ENCODE peak calls at places on chromosome 14, in four cellular contexts. K is left ventricle myocardium superior, W is heart left ventricle, X is anterior cingulate cortex. Z is an unnamed sample.

GRCh38 chr14:74860899-74861733 is 14.8 kb downstream of the PROX2 start:
- DNase-seq in K (peak; percentile 95), W (peak; percentile 93), X (peak; percentile 65), Z (peak; percentile 83)

GRCh38 chr14:61585598-61586538 is 109.4 kb upstream of the HIF1A start:
- DNase-seq in K (peak; percentile 83), W (peak; percentile 84), X (no peak), Z (peak; percentile 79)

GRCh38 chr14:38003746-38004609 is 203.7 kb upstream of the SSTR1 start:
- DNase-seq in K (no peak), W (no peak), X (no peak), Z (no peak)

GRCh38 chr14:102205560-102205959 is 65.9 kb downstream of the WDR20 start:
- DNase-seq in K (no peak), W (no peak), X (no peak), Z (no peak)

GRCh38 chr14:22551597-22551982 is 37.4 kb downstream of the DAD1 start:
- DNase-seq in K (no peak), W (no peak), X (peak; percentile 20), Z (no peak)

GRCh38 chr14:87899228-87899627 is 93.8 kb downstream of the GALC start:
- DNase-seq in K (no peak), W (no peak), X (no peak), Z (no peak)

GRCh38 chr14:50739186-50739585 is 71.1 kb upstream of the SAV1 start:
- DNase-seq in K (no peak), W (no peak), X (no peak), Z (no peak)

GRCh38 chr14:68367444-68368014 is 425.3 kb downstream of the ZFP36L1 start:
- DNase-seq in K (no peak), W (no peak), X (no peak), Z (peak; percentile 27)

GRCh38 chr14:53927171-53927570 is 29.5 kb downstream of the BMP4 start:
- DNase-seq in K (no peak), W (no peak), X (no peak), Z (no peak)

GRCh38 chr14:29274890-29275651 is 508.5 kb downstream of the FOXG1 start:
- DNase-seq in K (no peak), W (no peak), X (no peak), Z (peak; percentile 10)

Z was measured in SJCRH30.